ENCODE peak calls at places on chromosomes 2 and 18, in four cellular contexts. N, D, R and Q are unnamed samples.

GRCh38 chr2:233410191-233410760 is 56.0 kb downstream of the DGKD start:
- DNase-seq in R (no peak), N (no peak), D (no peak), Q (no peak)

GRCh38 chr2:101223814-101224231 is 28.9 kb upstream of the CNOT11 start:
- DNase-seq in N (peak; percentile 71), R (no peak), D (no peak), Q (no peak)

GRCh38 chr2:19540739-19541503 is 182.5 kb upstream of the OSR1 start:
- DNase-seq in R (peak; percentile 80), N (no peak), D (no peak), Q (no peak)

GRCh38 chr2:187586091-187586632 is 31.9 kb upstream of the TFPI start:
- DNase-seq in D (no peak), N (no peak), R (peak; percentile 26), Q (no peak)

GRCh38 chr2:187708272-187708671 is 154.0 kb upstream of the TFPI start:
- DNase-seq in N (no peak), D (no peak), R (no peak), Q (no peak)

GRCh38 chr18:967037-967576 is 62.4 kb downstream of the ADCYAP1 start:
- DNase-seq in D (no peak), R (no peak), N (no peak), Q (no peak)

GRCh38 chr2:226934546-226935243 is 98.8 kb downstream of the RHBDD1 start:
- DNase-seq in R (no peak), D (no peak), N (no peak), Q (no peak)

GRCh38 chr2:240601061-240601830 is 14.7 kb downstream of the CAPN10 start:
- DNase-seq in N (no peak), R (no peak), D (no peak), Q (no peak)

GRCh38 chr2:134402385-134402784 is 148.5 kb downstream of the MGAT5 start:
- DNase-seq in N (no peak), R (peak; percentile 46), D (no peak), Q (no peak)

GRCh38 chr2:52077159-52077558 is 1045.2 kb upstream of the NRXN1 start:
- DNase-seq in R (no peak), N (no peak), D (no peak), Q (no peak)

GRCh38 chr2:214808961-214809750 is at the start of gene BARD1:
- DNase-seq in R (peak; percentile 74), N (peak; percentile 69), D (peak; percentile 37), Q (peak; percentile 75)

GRCh38 chr18:46591821-46592391 is 65.1 kb downstream of the LOXHD1 start:
- DNase-seq in N (no peak), D (no peak), R (no peak), Q (no peak)

GRCh38 chr2:136909777-136910176 is 144.4 kb downstream of the THSD7B start:
- DNase-seq in D (no peak), N (no peak), R (no peak), Q (no peak)

GRCh38 chr2:42047488-42048317 is at the start of gene PKDCC:
- DNase-seq in D (peak; percentile 88), N (peak; percentile 22), R (peak; percentile 89), Q (peak; percentile 90)

GRCh38 chr2:205685314-205686230 is 3.3 kb downstream of the NRP2 start:
- DNase-seq in N (no peak), D (no peak), R (peak; percentile 78), Q (peak; percentile 82)

GRCh38 chr2:170525566-170525900 is 189.6 kb upstream of the SP5 start:
- DNase-seq in D (no peak), N (no peak), R (peak; percentile 97), Q (peak; percentile 89)

GRCh38 chr2:9384521-9384920 is 38.8 kb downstream of the ITGB1BP1 start:
- DNase-seq in N (no peak), D (no peak), R (no peak), Q (no peak)

GRCh38 chr2:121018136-121019057 is 266.6 kb downstream of the TFCP2L1 start:
- DNase-seq in D (peak; percentile 45), N (no peak), R (no peak), Q (no peak)

GRCh38 chr2:84925724-84926376 is 20.4 kb downstream of the TMSB10 start:
- DNase-seq in D (peak; percentile 90), R (peak; percentile 84), N (peak; percentile 95), Q (peak; percentile 97)

GRCh38 chr2:31347788-31348187 is 66.8 kb downstream of the XDH start:
- DNase-seq in R (no peak), N (no peak), D (peak; percentile 6), Q (no peak)

GRCh38 chr2:62219407-62220159 is 23.7 kb downstream of the B3GNT2 start:
- DNase-seq in D (no peak), R (no peak), N (no peak), Q (no peak)
- H3K27ac ChIP-seq in D (no peak overlapping the region), R (no peak overlapping the region), N (no peak overlapping the region), Q (peak overlapping the region; percentile 68)

DNA sequence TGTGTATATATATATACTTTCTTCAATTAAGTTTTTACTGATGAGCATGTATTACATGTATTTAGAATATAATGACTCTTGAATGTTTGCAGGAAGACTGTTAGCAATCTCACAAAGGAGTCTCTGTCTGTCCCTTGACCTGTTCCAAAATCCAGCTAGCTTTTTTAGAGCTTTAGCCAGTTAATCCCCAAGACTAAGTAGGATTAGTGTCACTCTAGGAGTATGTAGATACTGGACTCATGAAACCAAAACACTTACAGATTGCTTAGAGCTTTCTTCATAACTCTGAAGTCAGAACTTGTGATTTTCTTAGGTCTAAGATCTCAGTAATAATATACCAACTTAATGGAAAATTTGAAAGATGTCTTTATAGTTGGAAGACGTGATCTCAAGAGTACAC is 2.2 kb downstream of the UBXN4 start:
- DNase-seq in N (no peak), D (peak; percentile 43), R (peak; percentile 28), Q (no peak)
- H3K4me3 ChIP-seq in N (no peak overlapping the region), D (peak overlapping the region; percentile 77), R (peak overlapping the region; percentile 91), Q (peak overlapping the region; percentile 1)

DNA sequence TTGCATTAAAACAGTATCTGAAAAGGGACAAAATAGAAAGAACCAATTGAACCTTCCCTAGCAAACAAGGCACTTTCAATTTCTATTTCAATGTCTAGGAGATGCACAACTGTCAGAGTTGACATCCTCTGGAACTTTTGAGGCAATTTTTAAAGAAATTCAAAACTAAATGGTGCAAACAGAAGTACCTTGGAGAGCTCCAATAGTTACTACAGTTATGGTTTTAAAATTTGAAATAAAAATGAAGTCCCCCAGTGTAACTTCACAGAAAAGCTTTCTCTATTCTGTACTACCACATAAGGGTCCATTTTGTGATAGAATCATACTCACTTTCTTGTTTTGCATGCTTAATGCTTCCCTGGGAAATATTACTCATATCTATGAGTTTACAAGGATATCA is 162.1 kb downstream of the KCNH7 start:
- DNase-seq in N (no peak), D (no peak), R (no peak), Q (no peak)
- H3K27ac ChIP-seq in N (no peak overlapping the region), D (no peak overlapping the region), R (no peak overlapping the region), Q (no peak overlapping the region)

GRCh38 chr2:172102159-172102857 is 392 bp downstream of the DLX2 start:
- DNase-seq in N (peak; percentile 50), R (peak; percentile 59), D (no peak), Q (no peak)
- H3K4me3 ChIP-seq in N (peak overlapping the region; percentile 58), R (peak overlapping the region; percentile 83), D (peak overlapping the region; percentile 51), Q (peak overlapping the region; percentile 70)

GRCh38 chr18:33560686-33561370 is 17.2 kb upstream of the ASXL3 start:
- DNase-seq in D (no peak), N (no peak), R (peak; percentile 63), Q (no peak)
- H3K27ac ChIP-seq in D (no peak overlapping the region), N (no peak overlapping the region), R (no peak overlapping the region), Q (no peak overlapping the region)

GRCh38 chr2:176128172-176129012 is 1.1 kb upstream of the HOXD8 start:
- DNase-seq in N (no peak), R (no peak), D (no peak), Q (no peak)
- H3K4me3 ChIP-seq in N (no peak overlapping the region), R (peak overlapping the region; percentile 84), D (no peak overlapping the region), Q (peak overlapping the region; percentile 68)

GRCh38 chr18:48780151-48781001 is 170.4 kb downstream of the SMAD7 start:
- DNase-seq in N (no peak), D (no peak), R (peak; percentile 33), Q (no peak)
- H3K27ac ChIP-seq in N (peak overlapping the region; percentile 38), D (no peak overlapping the region), R (no peak overlapping the region), Q (peak overlapping the region; percentile 96)

DNA sequence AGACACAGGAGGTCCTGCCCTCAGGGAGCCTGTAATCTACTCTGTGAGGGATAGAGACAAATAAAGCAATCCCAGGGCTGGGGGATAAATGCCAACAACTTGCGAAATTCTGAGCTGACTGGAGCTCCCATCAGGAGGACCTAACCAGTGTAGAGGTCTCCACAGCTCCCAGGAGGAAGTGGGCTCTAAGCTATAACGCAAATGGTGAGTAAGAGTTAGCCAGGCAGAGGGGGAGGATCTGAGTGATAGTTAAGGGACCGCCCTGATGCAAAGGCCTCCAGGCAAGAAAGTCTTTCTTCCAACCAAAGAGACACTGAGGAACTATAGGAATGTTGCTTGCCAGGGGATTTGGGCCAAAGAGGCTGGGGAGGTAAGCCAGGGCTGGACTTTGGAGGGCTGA is 16.0 kb upstream of the ZNF532 start:
- DNase-seq in R (no peak), N (no peak), D (no peak), Q (no peak)
- H3K4me3 ChIP-seq in R (no peak overlapping the region), N (no peak overlapping the region), D (no peak overlapping the region), Q (no peak overlapping the region)